ENCODE peak calls at places on chromosomes 11 and 22, in six cellular contexts. One of them, this sample, is unnamed.

GRCh38 chr11:121341609-121342008 is 49.0 kb downstream of the SC5D start:
- DNase-seq in dorsolateral prefrontal cortex: no peak
- DNase-seq in IMR-90: no peak
- DNase-seq in breast epithelium: no peak
- DNase-seq in ascending aorta: no peak
- DNase-seq in fibroblast of mammary gland: no peak
- DNase-seq in this sample: no peak

GRCh38 chr22:48135641-48136040 is 1373.2 kb downstream of the TBC1D22A start:
- DNase-seq in dorsolateral prefrontal cortex: no peak
- DNase-seq in IMR-90: no peak
- DNase-seq in breast epithelium: no peak
- DNase-seq in ascending aorta: no peak
- DNase-seq in fibroblast of mammary gland: no peak
- DNase-seq in this sample: no peak

GRCh38 chr22:43090130-43090789 is 1.1 kb upstream of the TTLL1 start:
- DNase-seq in dorsolateral prefrontal cortex: peak; percentile 8
- DNase-seq in IMR-90: peak; percentile 80
- DNase-seq in breast epithelium: peak; percentile 41
- DNase-seq in ascending aorta: no peak
- DNase-seq in fibroblast of mammary gland: peak; percentile 93
- DNase-seq in this sample: peak; percentile 69

GRCh38 chr11:75603791-75604736 is 42.0 kb downstream of the SERPINH1 start:
- DNase-seq in dorsolateral prefrontal cortex: no peak
- DNase-seq in IMR-90: peak; percentile 96
- DNase-seq in breast epithelium: no peak
- DNase-seq in ascending aorta: no peak
- DNase-seq in fibroblast of mammary gland: peak; percentile 96
- DNase-seq in this sample: no peak

GRCh38 chr11:119803726-119804294 is 74.8 kb upstream of the NECTIN1 start:
- DNase-seq in dorsolateral prefrontal cortex: no peak
- DNase-seq in IMR-90: no peak
- DNase-seq in breast epithelium: no peak
- DNase-seq in ascending aorta: no peak
- DNase-seq in fibroblast of mammary gland: no peak
- DNase-seq in this sample: no peak

GRCh38 chr11:2525941-2526807 is 81.4 kb downstream of the KCNQ1 start:
- DNase-seq in dorsolateral prefrontal cortex: peak; percentile 1
- DNase-seq in IMR-90: no peak
- DNase-seq in breast epithelium: no peak
- DNase-seq in ascending aorta: peak; percentile 3
- DNase-seq in fibroblast of mammary gland: no peak
- DNase-seq in this sample: no peak

GRCh38 chr11:10973416-10973815 is 115.6 kb upstream of the ZBED5 start:
- DNase-seq in dorsolateral prefrontal cortex: no peak
- DNase-seq in IMR-90: no peak
- DNase-seq in breast epithelium: no peak
- DNase-seq in ascending aorta: no peak
- DNase-seq in fibroblast of mammary gland: no peak
- DNase-seq in this sample: no peak

GRCh38 chr11:79421820-79422219 is 19.0 kb downstream of the TENM4 start:
- DNase-seq in dorsolateral prefrontal cortex: no peak
- DNase-seq in IMR-90: no peak
- DNase-seq in breast epithelium: no peak
- DNase-seq in ascending aorta: no peak
- DNase-seq in fibroblast of mammary gland: no peak
- DNase-seq in this sample: no peak

GRCh38 chr11:70489276-70489675 is 90.9 kb downstream of the CTTN start:
- DNase-seq in dorsolateral prefrontal cortex: no peak
- DNase-seq in IMR-90: no peak
- DNase-seq in breast epithelium: no peak
- DNase-seq in ascending aorta: no peak
- DNase-seq in fibroblast of mammary gland: no peak
- DNase-seq in this sample: no peak

GRCh38 chr11:92687724-92688123 is 281.7 kb upstream of the MTNR1B start:
- DNase-seq in dorsolateral prefrontal cortex: no peak
- DNase-seq in IMR-90: no peak
- DNase-seq in breast epithelium: no peak
- DNase-seq in ascending aorta: no peak
- DNase-seq in fibroblast of mammary gland: no peak
- DNase-seq in this sample: no peak

GRCh38 chr22:26065847-26066246 is 103.4 kb upstream of the SEZ6L start:
- DNase-seq in dorsolateral prefrontal cortex: no peak
- DNase-seq in IMR-90: no peak
- DNase-seq in breast epithelium: no peak
- DNase-seq in ascending aorta: no peak
- DNase-seq in fibroblast of mammary gland: no peak
- DNase-seq in this sample: no peak

GRCh38 chr11:1694064-1694845 is 2.7 kb upstream of the KRTAP5-6 start:
- DNase-seq in dorsolateral prefrontal cortex: peak; percentile 91
- DNase-seq in IMR-90: peak; percentile 61
- DNase-seq in breast epithelium: peak; percentile 65
- DNase-seq in ascending aorta: no peak
- DNase-seq in fibroblast of mammary gland: peak; percentile 62
- DNase-seq in this sample: peak; percentile 65

GRCh38 chr11:45541693-45542434 is 123.6 kb downstream of the CHST1 start:
- DNase-seq in dorsolateral prefrontal cortex: no peak
- DNase-seq in IMR-90: no peak
- DNase-seq in breast epithelium: no peak
- DNase-seq in ascending aorta: no peak
- DNase-seq in fibroblast of mammary gland: no peak
- DNase-seq in this sample: no peak

GRCh38 chr11:45538939-45539338 is 126.5 kb downstream of the CHST1 start:
- DNase-seq in dorsolateral prefrontal cortex: peak; percentile 23
- DNase-seq in IMR-90: no peak
- DNase-seq in breast epithelium: no peak
- DNase-seq in ascending aorta: no peak
- DNase-seq in fibroblast of mammary gland: peak; percentile 49
- DNase-seq in this sample: no peak

GRCh38 chr11:45537617-45538016 is 127.8 kb downstream of the CHST1 start:
- DNase-seq in dorsolateral prefrontal cortex: no peak
- DNase-seq in IMR-90: peak; percentile 2
- DNase-seq in breast epithelium: no peak
- DNase-seq in ascending aorta: no peak
- DNase-seq in fibroblast of mammary gland: peak; percentile 61
- DNase-seq in this sample: no peak

GRCh38 chr11:45535033-45535432 is 130.4 kb downstream of the CHST1 start:
- DNase-seq in dorsolateral prefrontal cortex: no peak
- DNase-seq in IMR-90: no peak
- DNase-seq in breast epithelium: no peak
- DNase-seq in ascending aorta: no peak
- DNase-seq in fibroblast of mammary gland: no peak
- DNase-seq in this sample: no peak

GRCh38 chr11:45538363-45538762 is 127.1 kb downstream of the CHST1 start:
- DNase-seq in dorsolateral prefrontal cortex: peak; percentile 70
- DNase-seq in IMR-90: no peak
- DNase-seq in breast epithelium: no peak
- DNase-seq in ascending aorta: no peak
- DNase-seq in fibroblast of mammary gland: peak; percentile 22
- DNase-seq in this sample: no peak
- TF ChIP-seq CTCF in dorsolateral prefrontal cortex: peak; percentile 27
- TF ChIP-seq CTCF in IMR-90: no peak
- TF ChIP-seq CTCF in breast epithelium: no peak
- TF ChIP-seq CTCF in ascending aorta: no peak
- TF ChIP-seq CTCF in fibroblast of mammary gland: peak; percentile 12
- TF ChIP-seq CTCF in this sample: no peak

GRCh38 chr11:59918494-59918893 is 19.7 kb upstream of the OOSP1 start:
- DNase-seq in dorsolateral prefrontal cortex: no peak
- DNase-seq in IMR-90: no peak
- DNase-seq in breast epithelium: no peak
- DNase-seq in ascending aorta: no peak
- DNase-seq in fibroblast of mammary gland: peak; percentile 15
- DNase-seq in this sample: no peak

GRCh38 chr11:59923813-59924212 is 14.4 kb upstream of the OOSP1 start:
- DNase-seq in dorsolateral prefrontal cortex: no peak
- DNase-seq in IMR-90: no peak
- DNase-seq in breast epithelium: no peak
- DNase-seq in ascending aorta: no peak
- DNase-seq in fibroblast of mammary gland: no peak
- DNase-seq in this sample: no peak

GRCh38 chr11:59918987-59919589 is 19.1 kb upstream of the OOSP1 start:
- DNase-seq in dorsolateral prefrontal cortex: no peak
- DNase-seq in IMR-90: peak; percentile 7
- DNase-seq in breast epithelium: no peak
- DNase-seq in ascending aorta: no peak
- DNase-seq in fibroblast of mammary gland: peak; percentile 23
- DNase-seq in this sample: no peak
- TF ChIP-seq CTCF in dorsolateral prefrontal cortex: no peak
- TF ChIP-seq CTCF in IMR-90: peak; percentile 52
- TF ChIP-seq CTCF in breast epithelium: no peak
- TF ChIP-seq CTCF in ascending aorta: no peak
- TF ChIP-seq CTCF in fibroblast of mammary gland: peak; percentile 29
- TF ChIP-seq CTCF in this sample: no peak

DNA sequence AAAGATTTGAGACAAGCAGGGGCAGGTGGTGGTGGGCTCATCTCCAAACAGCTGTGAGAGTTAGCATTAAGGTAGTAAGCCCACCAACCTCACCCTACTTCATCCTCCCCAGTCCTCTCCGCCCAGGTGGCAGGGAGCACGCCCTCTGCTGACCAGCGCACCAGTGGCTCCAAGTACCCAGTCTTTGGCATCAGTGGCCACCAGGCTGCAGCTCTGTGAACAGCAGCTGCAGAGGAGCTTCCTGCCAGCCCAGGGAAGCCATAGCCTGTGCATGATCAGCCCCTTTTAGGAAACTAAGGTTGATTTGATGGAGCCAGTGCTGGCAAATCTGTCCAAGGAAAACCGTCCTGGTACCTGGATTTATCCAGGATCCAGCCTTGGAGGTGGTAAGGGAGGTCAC is 21.7 kb downstream of the CAVIN3 start:
- DNase-seq in dorsolateral prefrontal cortex: no peak
- DNase-seq in IMR-90: no peak
- DNase-seq in breast epithelium: no peak
- DNase-seq in ascending aorta: no peak
- DNase-seq in fibroblast of mammary gland: peak; percentile 12
- DNase-seq in this sample: no peak
- TF ChIP-seq CTCF in dorsolateral prefrontal cortex: no peak
- TF ChIP-seq CTCF in IMR-90: peak; percentile 67
- TF ChIP-seq CTCF in breast epithelium: no peak
- TF ChIP-seq CTCF in ascending aorta: peak; percentile 17
- TF ChIP-seq CTCF in fibroblast of mammary gland: peak; percentile 43
- TF ChIP-seq CTCF in this sample: no peak

DNA sequence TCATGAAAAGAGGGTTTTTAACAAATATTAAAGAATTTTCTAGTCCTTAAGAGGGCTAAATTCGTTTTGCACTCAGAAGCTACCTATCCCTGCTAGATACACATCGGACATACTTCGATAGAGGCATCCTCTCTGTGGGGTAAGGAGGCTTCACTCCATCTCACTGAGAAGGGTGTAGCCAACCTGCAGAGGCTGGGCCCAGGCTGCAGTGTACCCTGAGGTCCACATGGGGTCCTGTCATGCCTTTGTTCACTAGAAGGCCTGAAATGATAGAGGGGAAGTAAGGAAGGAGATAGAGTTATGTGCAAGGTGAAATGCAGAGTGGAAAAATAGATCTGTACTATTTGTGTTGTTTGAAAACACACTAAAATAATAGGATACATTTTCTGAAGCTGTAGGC is 45.6 kb downstream of the IGSF9B start:
- DNase-seq in dorsolateral prefrontal cortex: no peak
- DNase-seq in IMR-90: no peak
- DNase-seq in breast epithelium: no peak
- DNase-seq in ascending aorta: no peak
- DNase-seq in fibroblast of mammary gland: no peak
- DNase-seq in this sample: no peak
- TF ChIP-seq CTCF in dorsolateral prefrontal cortex: no peak
- TF ChIP-seq CTCF in IMR-90: no peak
- TF ChIP-seq CTCF in breast epithelium: no peak
- TF ChIP-seq CTCF in ascending aorta: no peak
- TF ChIP-seq CTCF in fibroblast of mammary gland: no peak
- TF ChIP-seq CTCF in this sample: no peak

GRCh38 chr22:30821381-30821780 is 126.7 kb downstream of the OSBP2 start:
- DNase-seq in dorsolateral prefrontal cortex: no peak
- DNase-seq in IMR-90: no peak
- DNase-seq in breast epithelium: no peak
- DNase-seq in ascending aorta: no peak
- DNase-seq in fibroblast of mammary gland: no peak
- DNase-seq in this sample: peak; percentile 58

GRCh38 chr22:30813936-30814335 is 119.3 kb downstream of the OSBP2 start:
- DNase-seq in dorsolateral prefrontal cortex: peak; percentile 20
- DNase-seq in IMR-90: no peak
- DNase-seq in breast epithelium: no peak
- DNase-seq in ascending aorta: no peak
- DNase-seq in fibroblast of mammary gland: no peak
- DNase-seq in this sample: no peak

GRCh38 chr22:30821863-30822215 is 127.2 kb downstream of the OSBP2 start:
- DNase-seq in dorsolateral prefrontal cortex: no peak
- DNase-seq in IMR-90: no peak
- DNase-seq in breast epithelium: no peak
- DNase-seq in ascending aorta: no peak
- DNase-seq in fibroblast of mammary gland: no peak
- DNase-seq in this sample: no peak

DNA sequence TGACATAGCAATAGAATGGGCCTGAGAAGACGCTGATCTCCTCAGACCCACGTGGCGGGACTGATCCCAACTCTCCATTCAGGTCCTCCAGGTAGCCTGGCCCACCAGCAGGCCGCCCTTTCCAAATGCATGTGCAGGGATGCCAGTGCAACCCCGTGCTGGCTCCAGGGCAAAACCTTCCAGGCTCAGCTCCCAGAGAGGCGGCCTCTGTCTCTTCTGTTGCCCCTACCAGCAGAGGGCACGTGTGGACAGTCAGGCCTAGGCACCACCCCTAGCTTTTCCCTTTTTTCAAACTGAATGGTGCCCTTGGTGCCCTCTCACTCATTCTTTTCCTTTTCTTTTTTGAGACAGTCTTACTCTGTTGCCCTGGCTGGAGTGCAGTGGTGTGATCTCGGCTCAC is 121.7 kb downstream of the OSBP2 start:
- DNase-seq in dorsolateral prefrontal cortex: no peak
- DNase-seq in IMR-90: no peak
- DNase-seq in breast epithelium: no peak
- DNase-seq in ascending aorta: no peak
- DNase-seq in fibroblast of mammary gland: no peak
- DNase-seq in this sample: no peak
- TF ChIP-seq CTCF in dorsolateral prefrontal cortex: no peak
- TF ChIP-seq CTCF in IMR-90: no peak
- TF ChIP-seq CTCF in breast epithelium: no peak
- TF ChIP-seq CTCF in ascending aorta: no peak
- TF ChIP-seq CTCF in fibroblast of mammary gland: no peak
- TF ChIP-seq CTCF in this sample: no peak

DNA sequence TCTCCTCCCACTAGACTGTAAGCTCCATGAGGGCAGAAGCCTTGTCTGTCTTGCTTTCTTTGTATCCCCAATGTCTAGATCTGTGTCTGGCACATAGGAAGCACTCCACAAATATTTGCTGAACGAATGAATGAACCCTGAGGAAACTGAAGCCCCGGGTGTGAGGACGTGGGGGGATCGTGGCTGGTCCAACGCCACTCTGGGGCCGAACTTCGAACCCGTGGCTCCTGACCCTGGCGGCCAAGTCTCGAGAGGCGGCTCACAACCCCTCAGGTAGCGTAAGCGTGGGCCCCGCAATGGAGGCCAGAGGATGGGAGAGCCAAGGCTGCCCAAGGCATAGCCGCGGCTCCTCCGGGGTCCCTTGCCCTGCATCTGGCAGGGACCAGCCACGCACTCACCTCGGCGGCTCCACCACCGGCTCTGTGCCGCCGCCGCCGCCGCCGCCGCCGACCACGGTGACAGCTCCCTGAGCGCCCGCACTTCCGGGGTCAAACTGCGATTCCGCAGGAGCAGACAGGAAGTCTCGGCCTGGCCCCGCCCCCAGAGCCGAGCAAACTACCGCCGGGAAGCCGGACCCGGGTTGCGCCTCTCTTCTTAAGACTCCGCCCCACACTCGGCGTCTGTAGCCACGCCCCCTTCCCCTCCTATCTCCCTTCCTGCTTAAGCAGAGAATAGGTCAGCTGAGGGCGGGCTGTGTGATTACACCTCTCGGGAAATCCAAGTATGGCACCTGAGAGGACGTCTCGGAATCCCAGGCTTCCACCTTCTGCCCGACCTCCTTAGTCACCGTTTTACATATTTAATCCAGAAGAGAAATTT is at the start of gene ASCC2:
- DNase-seq in dorsolateral prefrontal cortex: peak; percentile 97
- DNase-seq in IMR-90: peak; percentile 92
- DNase-seq in breast epithelium: peak; percentile 99
- DNase-seq in ascending aorta: peak; percentile 95
- DNase-seq in fibroblast of mammary gland: peak; percentile 93
- DNase-seq in this sample: peak; percentile 100
- TF ChIP-seq CTCF in dorsolateral prefrontal cortex: peak; percentile 19
- TF ChIP-seq CTCF in IMR-90: no peak
- TF ChIP-seq CTCF in breast epithelium: peak; percentile 29
- TF ChIP-seq CTCF in ascending aorta: peak; percentile 8
- TF ChIP-seq CTCF in fibroblast of mammary gland: no peak
- TF ChIP-seq CTCF in this sample: no peak